ENCODE peak calls at places on chromosomes 2 and 18, in nine cellular contexts. One of them, this sample, is unnamed.

GRCh38 chr18:49813071-49813320 is 337 bp downstream of the ACAA2 start:
- DNase-seq in testis: no peak
- DNase-seq in A549: peak; percentile 20
- DNase-seq in H54: no peak
- DNase-seq in body of pancreas: peak; percentile 55
- DNase-seq in HCT116: no peak
- DNase-seq in IMR-90: peak; percentile 28
- DNase-seq in ovary: peak; percentile 67
- DNase-seq in breast epithelium: peak; percentile 26
- DNase-seq in this sample: peak; percentile 31

GRCh38 chr2:15445891-15446562 is 115.1 kb downstream of the NBAS start:
- DNase-seq in testis: no peak
- DNase-seq in A549: no peak
- DNase-seq in H54: no peak
- DNase-seq in body of pancreas: no peak
- DNase-seq in HCT116: no peak
- DNase-seq in IMR-90: no peak
- DNase-seq in ovary: no peak
- DNase-seq in breast epithelium: no peak
- DNase-seq in this sample: no peak

GRCh38 chr18:78673516-78674321 is 305.9 kb upstream of the SALL3 start:
- DNase-seq in testis: no peak
- DNase-seq in A549: no peak
- DNase-seq in H54: no peak
- DNase-seq in body of pancreas: no peak
- DNase-seq in HCT116: no peak
- DNase-seq in IMR-90: no peak
- DNase-seq in ovary: no peak
- DNase-seq in breast epithelium: no peak
- DNase-seq in this sample: no peak

GRCh38 chr2:219104107-219105050 is 43.7 kb upstream of the IHH start:
- DNase-seq in testis: no peak
- DNase-seq in A549: peak; percentile 60
- DNase-seq in H54: peak; percentile 30
- DNase-seq in body of pancreas: no peak
- DNase-seq in HCT116: peak; percentile 33
- DNase-seq in IMR-90: peak; percentile 32
- DNase-seq in ovary: no peak
- DNase-seq in breast epithelium: no peak
- DNase-seq in this sample: no peak

GRCh38 chr2:85710687-85711577 is 16.8 kb downstream of the GNLY start:
- DNase-seq in testis: peak; percentile 81
- DNase-seq in A549: no peak
- DNase-seq in H54: no peak
- DNase-seq in body of pancreas: no peak
- DNase-seq in HCT116: no peak
- DNase-seq in IMR-90: no peak
- DNase-seq in ovary: peak; percentile 89
- DNase-seq in breast epithelium: no peak
- DNase-seq in this sample: peak; percentile 88

GRCh38 chr2:219466816-219467735 is 31.6 kb upstream of the GMPPA start:
- DNase-seq in testis: no peak
- DNase-seq in A549: no peak
- DNase-seq in H54: no peak
- DNase-seq in body of pancreas: no peak
- DNase-seq in HCT116: no peak
- DNase-seq in IMR-90: no peak
- DNase-seq in ovary: no peak
- DNase-seq in breast epithelium: no peak
- DNase-seq in this sample: no peak

GRCh38 chr2:37802899-37803379 is 122.1 kb upstream of the RMDN2 start:
- DNase-seq in testis: no peak
- DNase-seq in A549: peak; percentile 90
- DNase-seq in H54: no peak
- DNase-seq in body of pancreas: no peak
- DNase-seq in HCT116: no peak
- DNase-seq in IMR-90: peak; percentile 99
- DNase-seq in ovary: no peak
- DNase-seq in breast epithelium: no peak
- DNase-seq in this sample: no peak

GRCh38 chr18:60892441-60892840 is 440.8 kb upstream of the CDH20 start:
- DNase-seq in testis: no peak
- DNase-seq in A549: no peak
- DNase-seq in H54: no peak
- DNase-seq in body of pancreas: no peak
- DNase-seq in HCT116: no peak
- DNase-seq in IMR-90: no peak
- DNase-seq in ovary: no peak
- DNase-seq in breast epithelium: no peak
- DNase-seq in this sample: no peak

GRCh38 chr18:35143615-35144596 is 96.9 kb upstream of the ZNF397 start:
- DNase-seq in testis: peak; percentile 55
- DNase-seq in A549: peak; percentile 56
- DNase-seq in H54: peak; percentile 15
- DNase-seq in body of pancreas: peak; percentile 73
- DNase-seq in HCT116: peak; percentile 32
- DNase-seq in IMR-90: peak; percentile 55
- DNase-seq in ovary: peak; percentile 57
- DNase-seq in breast epithelium: no peak
- DNase-seq in this sample: peak; percentile 26

GRCh38 chr2:199588054-199588453 is 130.3 kb upstream of the SATB2 start:
- DNase-seq in testis: no peak
- DNase-seq in A549: no peak
- DNase-seq in H54: no peak
- DNase-seq in body of pancreas: no peak
- DNase-seq in HCT116: no peak
- DNase-seq in IMR-90: no peak
- DNase-seq in ovary: no peak
- DNase-seq in breast epithelium: no peak
- DNase-seq in this sample: no peak

GRCh38 chr2:191650896-191651773 is 26.8 kb upstream of the NABP1 start:
- DNase-seq in testis: no peak
- DNase-seq in A549: no peak
- DNase-seq in H54: no peak
- DNase-seq in body of pancreas: no peak
- DNase-seq in HCT116: no peak
- DNase-seq in IMR-90: peak; percentile 36
- DNase-seq in ovary: no peak
- DNase-seq in breast epithelium: no peak
- DNase-seq in this sample: no peak

DNA sequence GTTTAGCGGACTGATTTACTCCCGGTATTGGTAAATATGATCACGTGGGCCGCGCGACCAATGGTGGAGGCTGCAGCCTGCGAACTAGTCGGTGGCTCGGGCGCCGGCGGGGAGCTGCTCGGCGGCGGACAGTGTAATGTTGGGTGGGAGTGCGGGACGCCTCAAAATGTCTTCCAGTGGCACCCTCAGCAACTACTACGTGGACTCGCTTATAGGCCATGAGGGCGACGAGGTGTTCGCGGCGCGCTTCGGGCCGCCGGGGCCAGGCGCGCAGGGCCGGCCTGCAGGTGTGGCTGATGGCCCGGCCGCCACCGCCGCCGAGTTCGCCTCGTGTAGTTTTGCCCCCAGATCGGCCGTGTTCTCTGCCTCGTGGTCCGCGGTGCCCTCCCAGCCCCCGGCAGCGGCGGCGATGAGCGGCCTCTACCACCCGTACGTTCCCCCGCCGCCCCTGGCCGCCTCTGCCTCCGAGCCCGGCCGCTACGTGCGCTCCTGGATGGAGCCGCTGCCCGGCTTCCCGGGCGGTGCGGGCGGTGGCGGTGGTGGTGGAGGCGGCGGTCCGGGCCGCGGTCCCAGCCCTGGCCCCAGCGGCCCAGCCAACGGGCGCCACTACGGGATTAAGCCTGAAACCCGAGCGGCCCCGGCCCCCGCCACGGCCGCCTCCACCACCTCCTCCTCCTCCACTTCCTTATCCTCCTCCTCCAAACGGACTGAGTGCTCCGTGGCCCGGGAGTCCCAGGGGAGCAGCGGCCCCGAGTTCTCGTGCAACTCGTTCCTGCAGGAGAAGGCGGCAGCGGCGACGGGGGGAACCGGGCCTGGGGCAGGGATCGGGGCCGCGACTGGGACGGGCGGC is at the start of gene HOXD9:
- DNase-seq in testis: peak; percentile 94
- DNase-seq in A549: no peak
- DNase-seq in H54: no peak
- DNase-seq in body of pancreas: peak; percentile 43
- DNase-seq in HCT116: no peak
- DNase-seq in IMR-90: no peak
- DNase-seq in ovary: peak; percentile 88
- DNase-seq in breast epithelium: no peak
- DNase-seq in this sample: peak; percentile 96
- TF ChIP-seq POLR2A in testis: no peak
- TF ChIP-seq POLR2A in A549: no peak
- TF ChIP-seq POLR2A in H54: no peak
- TF ChIP-seq POLR2A in body of pancreas: no peak
- TF ChIP-seq POLR2A in HCT116: no peak
- TF ChIP-seq POLR2A in IMR-90: no peak
- TF ChIP-seq POLR2A in ovary: peak; percentile 68
- TF ChIP-seq POLR2A in breast epithelium: no peak
- TF ChIP-seq POLR2A in this sample: no peak

GRCh38 chr2:144331652-144332355 is 188.1 kb downstream of the ZEB2 start:
- DNase-seq in testis: peak; percentile 75
- DNase-seq in A549: no peak
- DNase-seq in H54: no peak
- DNase-seq in body of pancreas: no peak
- DNase-seq in HCT116: peak; percentile 29
- DNase-seq in IMR-90: no peak
- DNase-seq in ovary: no peak
- DNase-seq in breast epithelium: no peak
- DNase-seq in this sample: peak; percentile 58
- TF ChIP-seq POLR2A in testis: no peak
- TF ChIP-seq POLR2A in A549: peak; percentile 82
- TF ChIP-seq POLR2A in H54: peak; percentile 76
- TF ChIP-seq POLR2A in body of pancreas: peak; percentile 31
- TF ChIP-seq POLR2A in HCT116: peak; percentile 42
- TF ChIP-seq POLR2A in IMR-90: no peak
- TF ChIP-seq POLR2A in ovary: no peak
- TF ChIP-seq POLR2A in breast epithelium: no peak
- TF ChIP-seq POLR2A in this sample: no peak

DNA sequence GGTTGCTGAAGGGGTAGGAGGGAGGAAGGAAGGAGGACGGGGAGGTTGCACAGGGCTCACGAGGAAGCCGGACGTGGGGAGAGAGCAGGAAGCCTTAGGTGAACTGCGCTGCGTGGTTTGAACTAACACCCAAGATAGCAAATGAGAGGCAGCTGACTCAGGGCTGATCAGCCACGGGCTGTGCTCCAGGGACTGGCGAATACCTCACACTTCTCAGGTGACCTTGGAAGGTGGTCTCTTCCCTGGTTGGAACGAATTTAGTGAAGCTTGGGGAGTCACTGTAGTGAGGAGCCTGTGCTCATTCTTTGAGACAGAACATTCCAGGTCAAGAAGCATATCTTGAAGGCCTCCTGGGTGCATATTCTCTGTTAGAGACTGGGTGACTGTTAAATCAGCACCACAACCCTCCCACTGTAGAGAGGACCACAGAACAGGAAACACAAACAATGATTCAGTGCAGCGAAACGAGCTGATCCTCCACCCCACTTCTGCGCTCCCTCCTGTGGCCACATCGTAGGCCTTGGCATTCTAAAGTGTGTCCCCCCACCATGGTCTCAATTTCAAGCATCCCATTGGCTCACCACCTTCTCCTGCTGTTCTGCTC is 33.8 kb downstream of the TOGARAM2 start:
- DNase-seq in testis: peak; percentile 37
- DNase-seq in A549: no peak
- DNase-seq in H54: peak; percentile 87
- DNase-seq in body of pancreas: peak; percentile 14
- DNase-seq in HCT116: no peak
- DNase-seq in IMR-90: peak; percentile 57
- DNase-seq in ovary: no peak
- DNase-seq in breast epithelium: no peak
- DNase-seq in this sample: no peak
- TF ChIP-seq POLR2A in testis: no peak
- TF ChIP-seq POLR2A in A549: no peak
- TF ChIP-seq POLR2A in H54: no peak
- TF ChIP-seq POLR2A in body of pancreas: no peak
- TF ChIP-seq POLR2A in HCT116: no peak
- TF ChIP-seq POLR2A in IMR-90: no peak
- TF ChIP-seq POLR2A in ovary: no peak
- TF ChIP-seq POLR2A in breast epithelium: no peak
- TF ChIP-seq POLR2A in this sample: no peak

GRCh38 chr2:176398783-176399182 is 129.5 kb downstream of the MTX2 start:
- DNase-seq in testis: no peak
- DNase-seq in A549: no peak
- DNase-seq in H54: no peak
- DNase-seq in body of pancreas: no peak
- DNase-seq in HCT116: no peak
- DNase-seq in IMR-90: peak; percentile 59
- DNase-seq in ovary: no peak
- DNase-seq in breast epithelium: no peak
- DNase-seq in this sample: no peak

GRCh38 chr2:176392744-176393414 is 123.6 kb downstream of the MTX2 start:
- DNase-seq in testis: no peak
- DNase-seq in A549: no peak
- DNase-seq in H54: no peak
- DNase-seq in body of pancreas: no peak
- DNase-seq in HCT116: no peak
- DNase-seq in IMR-90: no peak
- DNase-seq in ovary: no peak
- DNase-seq in breast epithelium: no peak
- DNase-seq in this sample: no peak

GRCh38 chr2:176392125-176392704 is 123.0 kb downstream of the MTX2 start:
- DNase-seq in testis: no peak
- DNase-seq in A549: no peak
- DNase-seq in H54: no peak
- DNase-seq in body of pancreas: no peak
- DNase-seq in HCT116: no peak
- DNase-seq in IMR-90: peak; percentile 26
- DNase-seq in ovary: no peak
- DNase-seq in breast epithelium: no peak
- DNase-seq in this sample: no peak

GRCh38 chr2:176399199-176399598 is 130.0 kb downstream of the MTX2 start:
- DNase-seq in testis: no peak
- DNase-seq in A549: no peak
- DNase-seq in H54: no peak
- DNase-seq in body of pancreas: no peak
- DNase-seq in HCT116: no peak
- DNase-seq in IMR-90: no peak
- DNase-seq in ovary: no peak
- DNase-seq in breast epithelium: no peak
- DNase-seq in this sample: no peak

DNA sequence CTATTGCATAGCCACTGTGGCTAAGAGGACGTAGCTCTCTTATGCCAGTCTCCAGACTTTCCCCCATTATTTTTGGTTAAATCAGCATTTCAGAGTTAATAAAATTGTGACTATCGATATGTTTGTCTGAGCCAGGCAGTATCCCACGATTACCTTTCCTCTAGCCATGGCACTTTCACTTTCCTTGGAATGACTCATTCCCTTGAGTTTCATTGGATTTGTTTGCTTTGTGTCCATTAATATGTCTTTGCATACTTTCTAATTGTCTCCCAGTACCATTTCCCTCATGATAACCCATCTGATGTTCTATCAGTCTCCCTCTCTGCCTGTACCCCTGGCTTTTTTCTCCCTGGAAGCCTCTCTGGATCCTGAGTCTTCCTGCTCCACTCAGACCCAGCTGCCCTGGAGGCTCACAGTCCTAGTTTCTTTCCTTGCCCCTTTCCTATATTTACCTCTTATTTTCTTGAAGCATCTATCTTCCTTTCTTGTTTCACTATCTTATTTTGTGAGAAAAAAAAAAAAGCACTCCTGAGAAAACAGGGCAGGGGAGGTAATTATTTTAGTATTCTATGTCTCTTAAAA is 126.1 kb downstream of the MTX2 start:
- DNase-seq in testis: no peak
- DNase-seq in A549: no peak
- DNase-seq in H54: no peak
- DNase-seq in body of pancreas: no peak
- DNase-seq in HCT116: no peak
- DNase-seq in IMR-90: peak; percentile 13
- DNase-seq in ovary: no peak
- DNase-seq in breast epithelium: no peak
- DNase-seq in this sample: no peak
- TF ChIP-seq POLR2A in testis: no peak
- TF ChIP-seq POLR2A in A549: no peak
- TF ChIP-seq POLR2A in H54: no peak
- TF ChIP-seq POLR2A in body of pancreas: no peak
- TF ChIP-seq POLR2A in HCT116: no peak
- TF ChIP-seq POLR2A in IMR-90: no peak
- TF ChIP-seq POLR2A in ovary: no peak
- TF ChIP-seq POLR2A in breast epithelium: no peak
- TF ChIP-seq POLR2A in this sample: no peak